ENCODE peak calls at places on chromosome 11, in six cellular contexts. K is RWPE1, E is WTC11, Q is left ventricle myocardium inferior, X is Calu3, N is H1. A is an unnamed sample.

GRCh38 chr11:67031791-67032561 is 9.0 kb downstream of the SYT12 start:
- DNase-seq in K (no peak), E (no peak), Q (no peak), X (no peak), N (no peak), A (no peak)

GRCh38 chr11:100816823-100817222 is 129.7 kb downstream of the ARHGAP42 start:
- DNase-seq in K (no peak), E (no peak), Q (no peak), X (no peak), N (no peak), A (no peak)

GRCh38 chr11:116736763-116737162 is 36.0 kb downstream of the BUD13 start:
- DNase-seq in K (no peak), E (no peak), Q (no peak), X (no peak), N (no peak), A (no peak)

GRCh38 chr11:69683764-69684333 is 8.7 kb upstream of the LTO1 start:
- DNase-seq in K (peak), E (peak), Q (no peak), X (peak), N (no peak), A (no peak)

GRCh38 chr11:75771646-75772410 is 3.2 kb downstream of the DGAT2 start:
- DNase-seq in K (peak), E (no peak), Q (no peak), X (no peak), N (no peak), A (no peak)

GRCh38 chr11:67633758-67634365 is 4.1 kb upstream of the NUDT8 start:
- DNase-seq in K (no peak), E (peak), Q (no peak), X (no peak), N (no peak), A (no peak)

GRCh38 chr11:10272132-10272531 is 21.9 kb downstream of the SBF2 start:
- DNase-seq in K (no peak), E (peak), Q (no peak), X (no peak), N (no peak), A (no peak)

GRCh38 chr11:134363161-134363560 is 31.4 kb downstream of the GLB1L2 start:
- DNase-seq in K (no peak), E (no peak), Q (no peak), X (no peak), N (no peak), A (no peak)

GRCh38 chr11:70584786-70585545 is 186.6 kb downstream of the CTTN start:
- DNase-seq in K (no peak), E (no peak), Q (no peak), X (no peak), N (no peak), A (no peak)

GRCh38 chr11:131351848-131352247 is 18.6 kb upstream of the NTM start:
- DNase-seq in K (no peak), E (no peak), Q (no peak), X (no peak), N (no peak), A (no peak)

GRCh38 chr11:100709233-100709999 is 22.3 kb downstream of the ARHGAP42 start:
- DNase-seq in K (no peak), E (no peak), Q (no peak), X (no peak), N (no peak), A (no peak)

GRCh38 chr11:31236052-31236652 is 133.4 kb downstream of the DCDC1 start:
- DNase-seq in K (peak), E (no peak), Q (no peak), X (no peak), N (no peak), A (no peak)

GRCh38 chr11:122882809-122883681 is 486 bp downstream of the JHY start:
- DNase-seq in K (peak), E (peak), Q (peak), X (peak), N (no peak), A (no peak)

GRCh38 chr11:20399498-20399897 is 12.0 kb downstream of the PRMT3 start:
- DNase-seq in K (no peak), E (no peak), Q (no peak), X (no peak), N (no peak), A (no peak)

GRCh38 chr11:75147875-75148263 is 3.0 kb upstream of the SLCO2B1 start:
- DNase-seq in K (no peak), E (no peak), Q (peak), X (no peak), N (no peak), A (no peak)

GRCh38 chr11:113947989-113948388 is 26.9 kb upstream of the HTR3A start:
- DNase-seq in K (no peak), E (no peak), Q (no peak), X (no peak), N (no peak), A (no peak)

GRCh38 chr11:125271436-125272064 is 107.0 kb downstream of the PKNOX2 start:
- DNase-seq in K (no peak), E (no peak), Q (no peak), X (no peak), N (no peak), A (no peak)

GRCh38 chr11:35011389-35011788 is 95.0 kb downstream of the PDHX start:
- DNase-seq in K (no peak), E (no peak), Q (no peak), X (no peak), N (no peak), A (no peak)

GRCh38 chr11:118227865-118228785 is 3.3 kb upstream of the JAML start:
- DNase-seq in K (no peak), E (no peak), Q (no peak), X (no peak), N (no peak), A (no peak)

GRCh38 chr11:118084247-118084646 is 2.5 kb downstream of the SMIM35 start:
- DNase-seq in K (no peak), E (no peak), Q (no peak), X (no peak), N (no peak), A (no peak)

GRCh38 chr11:12784445-12784844 is 110.2 kb downstream of the TEAD1 start:
- DNase-seq in K (no peak), E (no peak), Q (no peak), X (no peak), N (no peak), A (no peak)

GRCh38 chr11:45872513-45873356 is 12.7 kb upstream of the MAPK8IP1 start:
- DNase-seq in K (peak), E (peak), Q (no peak), X (peak), N (peak), A (peak)

GRCh38 chr11:12139144-12139881 is 28.9 kb downstream of the MICAL2 start:
- DNase-seq in K (no peak), E (no peak), Q (no peak), X (no peak), N (no peak), A (no peak)

GRCh38 chr11:130166457-130166784 is 6.8 kb downstream of the ST14 start:
- DNase-seq in K (peak), E (no peak), Q (no peak), X (peak), N (no peak), A (no peak)

GRCh38 chr11:62452839-62453468 is 34.1 kb downstream of the SCGB1A1 start:
- DNase-seq in K (no peak), E (no peak), Q (no peak), X (no peak), N (no peak), A (no peak)

GRCh38 chr11:62457474-62457873 is 38.6 kb downstream of the SCGB1A1 start:
- DNase-seq in K (no peak), E (no peak), Q (no peak), X (no peak), N (no peak), A (no peak)

GRCh38 chr11:62459080-62459479 is 40.2 kb downstream of the SCGB1A1 start:
- DNase-seq in K (no peak), E (no peak), Q (no peak), X (no peak), N (no peak), A (no peak)

GRCh38 chr11:62458212-62459002 is 39.6 kb downstream of the SCGB1A1 start:
- DNase-seq in K (no peak), E (no peak), Q (no peak), X (no peak), N (no peak), A (no peak)

GRCh38 chr11:62456630-62457029 is 37.8 kb downstream of the SCGB1A1 start:
- DNase-seq in K (no peak), E (no peak), Q (no peak), X (no peak), N (no peak), A (no peak)
- TF ChIP-seq CTCF in K (no peak), E (no peak), Q (no peak), X (no peak), N (no peak), A (no peak)

DNA sequence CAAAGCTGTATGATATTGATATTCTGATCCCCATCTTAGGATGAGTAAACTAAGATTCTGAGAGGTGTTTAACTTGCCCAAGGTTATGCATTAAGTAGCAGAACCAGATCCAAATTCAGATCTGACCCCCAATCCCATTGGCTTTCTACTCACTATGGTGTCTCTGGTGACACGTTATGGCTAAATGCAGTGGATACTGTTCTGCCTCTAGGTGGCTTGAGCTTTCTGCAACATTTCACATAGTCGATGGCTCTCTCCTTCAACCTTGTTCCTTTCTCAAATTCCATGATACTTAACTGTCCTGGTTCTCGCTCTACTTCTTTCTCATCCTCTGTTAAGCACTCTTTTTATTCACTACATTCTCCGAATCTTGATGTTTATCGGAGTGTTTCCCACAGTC is 9.4 kb downstream of the C11orf97 start:
- DNase-seq in K (no peak), E (no peak), Q (no peak), X (no peak), N (no peak), A (no peak)
- TF ChIP-seq CTCF in K (no peak), E (peak), Q (peak), X (no peak), N (no peak), A (no peak)

DNA sequence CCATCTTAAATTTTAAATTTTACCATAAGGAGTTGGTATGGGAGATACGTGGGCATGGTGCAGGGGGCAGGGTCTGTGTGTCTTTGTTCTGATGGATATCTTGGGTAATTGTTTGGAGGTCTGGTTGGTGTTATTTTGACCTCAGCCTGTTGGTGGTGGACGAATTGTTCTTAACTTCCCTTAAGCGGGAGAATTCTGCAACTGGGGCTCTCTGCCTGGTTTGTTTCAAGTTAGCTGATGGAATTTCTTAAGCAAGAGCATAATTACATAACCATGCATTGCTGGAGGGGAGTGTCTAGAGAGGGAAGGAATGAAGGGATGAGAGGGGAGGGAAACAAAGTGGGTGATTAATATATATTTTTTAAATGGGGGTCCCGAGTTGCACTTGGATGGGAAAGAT is 908.5 kb upstream of the RAG2 start:
- DNase-seq in K (no peak), E (no peak), Q (no peak), X (no peak), N (no peak), A (no peak)
- TF ChIP-seq CTCF in K (no peak), E (no peak), Q (no peak), X (no peak), N (no peak), A (no peak)

GRCh38 chr11:127493330-127493729 is 492.8 kb upstream of the KIRREL3 start:
- DNase-seq in K (no peak), E (no peak), Q (no peak), X (no peak), N (no peak), A (no peak)
- TF ChIP-seq CTCF in K (peak), E (peak), Q (peak), X (no peak), N (no peak), A (peak)

DNA sequence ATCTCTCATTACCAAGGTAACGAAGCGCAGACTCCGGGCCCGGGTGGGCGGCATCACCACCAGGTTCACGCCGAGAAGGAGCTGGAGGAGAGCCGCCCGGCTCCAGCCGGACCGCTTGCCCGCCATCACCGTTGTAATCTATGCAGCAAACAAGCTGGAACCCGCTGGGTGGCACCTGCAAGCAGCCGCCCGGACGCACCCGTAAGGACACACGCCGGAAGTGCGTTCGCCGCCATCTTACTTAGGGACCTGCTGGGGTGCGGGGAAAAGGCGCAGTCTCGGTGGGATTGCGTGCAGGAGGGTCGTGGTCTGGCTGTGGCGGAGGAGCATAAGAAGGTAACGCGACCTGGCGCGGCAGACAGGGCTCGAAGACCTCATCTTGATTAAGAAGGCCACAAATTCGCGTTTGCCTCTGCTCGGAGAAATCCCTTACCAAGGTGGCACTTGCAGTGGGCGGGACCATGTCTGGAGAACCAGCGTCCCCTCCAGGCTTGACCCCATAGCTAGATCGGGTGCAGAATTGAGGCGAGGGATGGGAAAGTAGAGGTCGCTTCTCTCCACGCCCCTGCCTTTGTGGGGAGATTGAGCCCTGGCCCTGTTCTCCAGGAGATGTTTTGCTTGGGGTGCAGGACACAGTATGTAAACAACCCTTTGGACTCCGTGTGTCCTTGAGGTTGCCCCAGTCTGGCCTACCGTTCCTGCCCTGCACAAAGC is at the start of gene ACP2:
- DNase-seq in K (peak), E (peak), Q (peak), X (peak), N (no peak), A (peak)
- TF ChIP-seq CTCF in K (peak), E (no peak), Q (peak), X (no peak), N (peak), A (peak)

DNA sequence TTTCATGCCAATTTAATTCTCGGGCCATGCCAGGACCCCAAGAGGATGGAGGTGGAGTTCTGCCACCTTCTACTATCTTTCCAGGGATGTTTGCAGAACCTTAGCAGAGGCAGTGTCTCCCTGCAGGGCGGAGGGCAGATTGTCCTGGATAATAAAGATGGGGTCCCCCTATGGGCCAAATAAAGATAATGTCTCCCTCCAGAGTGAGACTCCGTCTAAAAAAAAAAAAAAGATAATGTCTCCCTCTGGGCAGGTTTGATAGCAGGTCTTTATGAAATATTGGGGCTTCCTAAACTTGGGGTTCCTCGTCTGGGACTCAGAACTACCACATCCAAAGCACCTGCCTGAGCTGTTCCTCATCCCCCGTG is 27.2 kb upstream of the SYT8 start:
- DNase-seq in K (no peak), E (no peak), Q (no peak), X (no peak), N (no peak), A (no peak)
- TF ChIP-seq CTCF in K (no peak), E (no peak), Q (no peak), X (no peak), N (no peak), A (peak)

GRCh38 chr11:8384199-8384821 is 120.6 kb upstream of the LMO1 start:
- DNase-seq in K (no peak), E (peak), Q (no peak), X (no peak), N (no peak), A (no peak)
- TF ChIP-seq CTCF in K (no peak), E (no peak), Q (no peak), X (no peak), N (peak), A (no peak)

DNA sequence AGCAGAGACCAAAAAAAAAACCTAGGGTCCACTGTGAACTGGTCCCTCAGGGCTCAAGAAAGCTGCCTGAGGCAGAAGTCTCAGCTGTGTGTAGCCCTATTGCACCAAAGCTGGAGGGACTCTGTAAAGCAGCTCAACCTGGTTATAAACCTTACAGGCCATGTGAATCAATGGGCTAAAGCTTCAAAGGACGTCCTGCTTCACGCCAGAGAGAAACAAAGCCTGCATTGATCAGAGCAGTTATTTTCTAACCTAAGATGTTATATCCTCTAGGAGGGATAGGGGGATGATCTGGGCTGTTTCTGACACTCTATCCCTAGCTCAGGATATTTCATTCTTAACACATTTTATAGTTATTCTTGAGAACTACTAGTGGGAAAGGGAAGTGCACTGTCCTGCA is 432.2 kb upstream of the ANO3 start:
- DNase-seq in K (no peak), E (no peak), Q (no peak), X (no peak), N (no peak), A (no peak)
- TF ChIP-seq CTCF in K (no peak), E (no peak), Q (no peak), X (no peak), N (no peak), A (no peak)

GRCh38 chr11:27518522-27518921 is 12.0 kb upstream of the LIN7C start:
- DNase-seq in K (no peak), E (no peak), Q (no peak), X (no peak), N (no peak), A (no peak)

GRCh38 chr11:27520226-27520625 is 13.7 kb upstream of the LIN7C start:
- DNase-seq in K (no peak), E (no peak), Q (no peak), X (no peak), N (no peak), A (no peak)

GRCh38 chr11:27528711-27529110 is 22.1 kb upstream of the LIN7C start:
- DNase-seq in K (no peak), E (no peak), Q (no peak), X (no peak), N (no peak), A (no peak)

GRCh38 chr11:27525824-27526516 is 19.4 kb upstream of the LIN7C start:
- DNase-seq in K (no peak), E (no peak), Q (peak), X (no peak), N (no peak), A (no peak)

DNA sequence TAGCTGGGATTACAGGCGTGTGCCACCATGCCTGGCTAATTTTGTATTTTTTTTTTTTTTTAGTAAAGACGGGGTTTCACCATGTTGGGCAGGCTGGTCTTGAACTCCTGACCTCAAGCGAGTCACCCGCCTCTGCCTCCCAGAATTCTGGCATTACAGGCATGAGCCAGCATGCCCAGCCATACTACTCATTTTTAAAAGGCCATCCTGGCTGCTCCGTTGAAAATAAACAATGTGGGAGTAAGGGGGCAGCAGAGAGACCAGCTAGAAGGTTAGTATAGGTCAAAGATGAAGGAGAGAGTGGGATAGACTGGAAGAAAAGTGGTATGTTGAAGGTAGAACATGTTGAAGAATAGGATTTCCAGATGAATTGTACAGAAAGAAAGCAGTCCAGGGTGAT is 17.6 kb upstream of the LIN7C start:
- DNase-seq in K (peak), E (peak), Q (no peak), X (no peak), N (no peak), A (no peak)
- TF ChIP-seq CTCF in K (no peak), E (no peak), Q (peak), X (no peak), N (no peak), A (peak)

GRCh38 chr11:79400206-79400605 is 40.6 kb downstream of the TENM4 start:
- DNase-seq in K (no peak), E (no peak), Q (no peak), X (no peak), N (no peak), A (no peak)

GRCh38 chr11:79404325-79404724 is 36.5 kb downstream of the TENM4 start:
- DNase-seq in K (no peak), E (no peak), Q (no peak), X (no peak), N (no peak), A (no peak)

GRCh38 chr11:79403839-79404238 is 37.0 kb downstream of the TENM4 start:
- DNase-seq in K (no peak), E (no peak), Q (no peak), X (no peak), N (no peak), A (no peak)

GRCh38 chr11:79402912-79403311 is 37.9 kb downstream of the TENM4 start:
- DNase-seq in K (no peak), E (no peak), Q (no peak), X (no peak), N (no peak), A (no peak)

GRCh38 chr11:79400717-79401330 is 40.0 kb downstream of the TENM4 start:
- DNase-seq in K (peak), E (peak), Q (peak), X (peak), N (no peak), A (no peak)
- TF ChIP-seq CTCF in K (no peak), E (peak), Q (peak), X (peak), N (peak), A (peak)

A was measured in D721Med.